ENCODE peak calls at places on chromosomes 11 and 22, in five cellular contexts. Y is Daoy, U is NCI-H1105 treated with DMSO at 0.1 percent for 48 hours, Z is fibroblast of the aortic adventitia, B is suprapubic skin. Q is an unnamed sample.

GRCh38 chr22:38204784-38205183 is 3.0 kb downstream of the MAFF start:
- DNase-seq in Y (peak), U (no peak), Z (no peak), B (no peak), Q (no peak)

GRCh38 chr11:128552783-128553661 is 34.3 kb downstream of the ETS1 start:
- DNase-seq in Y (no peak), U (no peak), Z (no peak), B (no peak), Q (no peak)

GRCh38 chr22:46652081-46652929 is 32.1 kb downstream of the GRAMD4 start:
- DNase-seq in Y (peak), U (no peak), Z (peak), B (no peak), Q (no peak)

GRCh38 chr22:46087816-46088277 is 62.5 kb upstream of the PPARA start:
- DNase-seq in Y (peak), U (no peak), Z (peak), B (peak), Q (no peak)

GRCh38 chr22:40491990-40492631 is 121.7 kb downstream of the SGSM3 start:
- DNase-seq in Y (no peak), U (no peak), Z (peak), B (no peak), Q (no peak)

GRCh38 chr11:46759196-46759595 is 40.2 kb downstream of the F2 start:
- DNase-seq in Y (no peak), U (no peak), Z (no peak), B (no peak), Q (no peak)

GRCh38 chr11:20881328-20882079 is 212.1 kb downstream of the NELL1 start:
- DNase-seq in Y (no peak), U (no peak), Z (no peak), B (no peak), Q (no peak)

GRCh38 chr11:117817213-117818035 is 7.1 kb downstream of the FXYD2 start:
- DNase-seq in Y (peak), U (peak), Z (peak), B (peak), Q (peak)

GRCh38 chr11:125305346-125305745 is 140.8 kb downstream of the PKNOX2 start:
- DNase-seq in Y (no peak), U (peak), Z (no peak), B (no peak), Q (no peak)